ENCODE peak calls at places on chromosomes 6 and 20, in seven cellular contexts. N is HepG2, C is HCT116, P is GM12878, Y is K562, X is SK-N-SH, J is H1. O is an unnamed sample.

GRCh38 chr6:1627884-1628550 is 18.3 kb downstream of the FOXC1 start:
- DNase-seq in C (no peak), P (no peak), X (peak), J (no peak), Y (no peak), N (no peak), O (no peak)

GRCh38 chr6:147974376-147974775 is 368.3 kb upstream of the SASH1 start:
- DNase-seq in P (no peak), J (no peak), X (no peak), C (no peak), Y (no peak), N (peak), O (peak)

GRCh38 chr6:44651604-44652003 is 264.1 kb downstream of the CDC5L start:
- DNase-seq in N (no peak), P (no peak), Y (no peak), X (no peak), J (no peak), C (no peak), O (no peak)

GRCh38 chr6:158021376-158021775 is 39.7 kb downstream of the SYNJ2 start:
- DNase-seq in P (no peak), J (no peak), Y (no peak), X (no peak), C (no peak), N (no peak), O (no peak)

GRCh38 chr6:157944983-157945931 is 36.4 kb upstream of the SYNJ2 start:
- DNase-seq in Y (no peak), J (no peak), P (no peak), X (no peak), C (no peak), N (no peak), O (no peak)

GRCh38 chr6:64694356-64694755 is 1012.7 kb downstream of the EYS start:
- DNase-seq in X (no peak), C (no peak), J (no peak), Y (no peak), N (no peak), P (no peak), O (no peak)

GRCh38 chr6:15184441-15184861 is 61.4 kb upstream of the JARID2 start:
- DNase-seq in C (no peak), J (no peak), N (no peak), Y (no peak), X (no peak), P (peak), O (no peak)

GRCh38 chr6:168247456-168248147 is 72.0 kb downstream of the DACT2 start:
- DNase-seq in C (no peak), Y (no peak), N (peak), P (no peak), J (no peak), X (peak), O (no peak)

GRCh38 chr6:79137671-79138070 is 59.6 kb upstream of the PHIP start:
- DNase-seq in J (no peak), X (no peak), C (no peak), N (no peak), Y (no peak), P (no peak), O (no peak)

GRCh38 chr6:30568245-30568644 is 3.0 kb upstream of the ABCF1 start:
- DNase-seq in P (no peak), Y (peak), C (no peak), J (no peak), N (no peak), X (no peak), O (no peak)

GRCh38 chr20:17571153-17571527 is 1.3 kb downstream of the DSTN start:
- DNase-seq in C (no peak), Y (no peak), J (no peak), N (no peak), X (no peak), P (no peak), O (no peak)

GRCh38 chr20:17569616-17570346 is at the start of gene DSTN:
- DNase-seq in P (peak), C (peak), J (peak), Y (peak), X (peak), N (peak), O (peak)

GRCh38 chr20:17573493-17573892 is 3.6 kb downstream of the DSTN start:
- DNase-seq in P (no peak), C (no peak), J (no peak), N (no peak), X (no peak), Y (no peak), O (no peak)

GRCh38 chr20:17570347-17571152 is 675 bp downstream of the DSTN start:
- DNase-seq in P (no peak), J (peak), Y (peak), X (peak), C (peak), N (peak), O (peak)

DNA sequence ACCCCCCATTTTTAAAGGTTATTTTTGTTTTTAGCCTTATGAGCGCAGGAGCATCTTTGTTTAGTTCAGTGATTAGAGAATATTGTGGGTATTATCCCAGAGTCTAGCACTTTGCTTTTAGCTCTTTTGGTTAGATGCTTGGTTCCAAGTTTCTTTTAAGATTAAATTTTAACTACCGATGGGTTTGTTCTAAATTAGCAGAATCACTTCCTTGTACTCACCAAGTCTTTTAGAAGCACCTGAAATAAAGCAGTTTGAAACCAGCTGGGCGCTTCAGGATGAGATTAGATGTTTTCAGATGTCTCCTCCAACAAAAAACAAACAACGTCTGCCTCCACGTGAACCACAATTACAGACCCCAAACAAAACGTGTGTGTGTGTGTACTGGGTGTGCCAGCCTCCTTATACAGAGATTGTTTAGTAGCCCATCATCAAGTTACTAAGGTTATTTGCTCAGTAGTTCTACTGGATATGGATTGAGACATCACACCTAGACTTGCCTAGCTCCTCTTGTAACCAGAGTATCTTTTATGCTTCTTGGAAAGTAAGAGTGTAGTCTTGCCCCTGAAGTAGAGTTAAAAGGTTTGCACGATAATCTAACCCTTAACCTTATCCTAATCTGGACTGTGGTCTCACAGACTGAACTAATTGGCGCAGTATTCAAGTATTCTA is 2.2 kb downstream of the DSTN start:
- DNase-seq in X (no peak), N (no peak), C (no peak), J (no peak), P (no peak), Y (no peak), O (no peak)
- TF ChIP-seq JUND in X (no peak), N (no peak), C (no peak), J (no peak), P (no peak), Y (no peak), O (no peak)

DNA sequence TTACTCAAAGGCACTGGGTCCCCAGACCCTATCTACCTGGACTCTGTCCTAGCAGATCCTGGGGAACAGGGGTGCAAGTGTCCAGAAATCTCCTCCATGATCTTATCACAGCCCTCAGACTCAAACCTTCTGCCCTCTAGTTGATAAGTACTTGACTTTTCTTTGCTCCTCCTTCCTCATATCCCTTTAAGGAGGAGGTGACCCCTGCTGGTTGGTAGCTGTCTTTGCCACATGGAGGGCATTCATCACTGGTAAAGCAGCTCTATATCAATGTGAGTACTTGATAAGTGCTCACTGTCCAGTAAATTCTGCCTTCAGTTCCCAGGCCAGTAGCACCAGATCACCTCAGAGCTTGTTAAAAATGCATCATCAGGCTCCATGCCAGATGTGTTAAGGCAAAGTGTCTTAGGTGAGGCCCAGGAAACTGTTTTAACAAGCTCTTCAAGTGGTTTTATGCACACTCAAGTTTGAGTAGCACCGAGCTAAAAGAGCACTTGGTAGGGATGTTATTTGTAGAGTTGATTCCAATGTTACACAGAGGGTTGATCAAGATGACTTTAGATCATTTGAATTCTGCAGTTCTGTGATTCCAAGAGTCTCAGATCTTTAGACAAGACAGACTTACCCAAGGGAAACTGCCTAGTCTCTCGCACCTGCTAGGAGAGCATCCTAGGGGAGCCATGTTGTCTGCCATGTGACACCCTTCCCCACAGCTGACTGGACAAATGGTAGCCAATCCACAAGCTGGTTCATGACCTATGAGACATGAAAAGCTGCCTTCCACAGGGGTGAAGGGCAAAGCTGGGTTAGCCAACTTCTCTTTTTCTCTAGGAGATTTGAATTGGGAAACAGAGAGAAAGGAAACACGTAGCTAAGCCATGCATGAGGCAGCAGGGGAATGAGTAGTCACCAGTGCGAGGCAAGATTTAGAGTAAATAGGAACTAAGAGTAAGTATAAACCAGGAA is 18.6 kb downstream of the TREML2 start:
- DNase-seq in C (peak), J (peak), N (peak), Y (peak), X (peak), P (no peak), O (peak)
- TF ChIP-seq JUND in C (no peak), J (no peak), N (no peak), Y (no peak), X (no peak), P (no peak), O (no peak)

GRCh38 chr6:90135672-90136071 is 161.0 kb downstream of the BACH2 start:
- DNase-seq in Y (no peak), J (no peak), C (no peak), P (no peak), X (no peak), N (no peak), O (no peak)
- TF ChIP-seq JUND in Y (no peak), J (no peak), C (no peak), P (no peak), X (peak), N (no peak), O (no peak)

DNA sequence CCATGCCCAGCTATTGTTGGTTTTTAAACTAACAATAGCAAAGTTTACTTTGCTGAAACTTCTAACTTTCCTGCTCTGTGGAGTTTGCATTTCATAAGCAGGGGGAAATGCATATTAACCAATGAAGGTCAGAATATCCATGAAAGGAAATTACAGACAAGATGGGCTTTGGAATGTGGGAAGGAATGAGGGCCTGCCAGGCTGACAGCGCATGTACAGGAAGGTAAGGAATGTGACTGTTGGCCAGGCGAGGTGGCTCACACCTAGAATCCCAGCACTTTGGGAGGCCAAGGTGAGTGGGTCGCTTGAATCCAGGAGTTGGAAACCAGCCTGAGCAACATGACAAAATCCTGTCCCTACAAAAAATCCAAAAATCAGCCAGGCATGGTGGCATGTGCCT is 49.6 kb downstream of the CDK5RAP1 start:
- DNase-seq in P (no peak), C (no peak), J (no peak), N (peak), X (no peak), Y (no peak), O (peak)
- TF ChIP-seq JUND in P (no peak), C (no peak), J (no peak), N (no peak), X (no peak), Y (no peak), O (no peak)

GRCh38 chr6:26055670-26056582 is 31.3 kb upstream of the HFE start:
- DNase-seq in P (peak), J (peak), N (peak), C (peak), X (peak), Y (peak), O (peak)

GRCh38 chr6:26054937-26055669 is 32.1 kb upstream of the HFE start:
- DNase-seq in Y (peak), X (peak), N (peak), P (peak), C (peak), J (peak), O (peak)

GRCh38 chr6:26051683-26052310 is 35.4 kb upstream of the HFE start:
- DNase-seq in C (no peak), X (no peak), N (no peak), P (no peak), Y (no peak), J (no peak), O (no peak)

GRCh38 chr6:26054659-26054936 is 32.6 kb upstream of the HFE start:
- DNase-seq in N (no peak), Y (no peak), X (no peak), P (no peak), J (no peak), C (no peak), O (no peak)

DNA sequence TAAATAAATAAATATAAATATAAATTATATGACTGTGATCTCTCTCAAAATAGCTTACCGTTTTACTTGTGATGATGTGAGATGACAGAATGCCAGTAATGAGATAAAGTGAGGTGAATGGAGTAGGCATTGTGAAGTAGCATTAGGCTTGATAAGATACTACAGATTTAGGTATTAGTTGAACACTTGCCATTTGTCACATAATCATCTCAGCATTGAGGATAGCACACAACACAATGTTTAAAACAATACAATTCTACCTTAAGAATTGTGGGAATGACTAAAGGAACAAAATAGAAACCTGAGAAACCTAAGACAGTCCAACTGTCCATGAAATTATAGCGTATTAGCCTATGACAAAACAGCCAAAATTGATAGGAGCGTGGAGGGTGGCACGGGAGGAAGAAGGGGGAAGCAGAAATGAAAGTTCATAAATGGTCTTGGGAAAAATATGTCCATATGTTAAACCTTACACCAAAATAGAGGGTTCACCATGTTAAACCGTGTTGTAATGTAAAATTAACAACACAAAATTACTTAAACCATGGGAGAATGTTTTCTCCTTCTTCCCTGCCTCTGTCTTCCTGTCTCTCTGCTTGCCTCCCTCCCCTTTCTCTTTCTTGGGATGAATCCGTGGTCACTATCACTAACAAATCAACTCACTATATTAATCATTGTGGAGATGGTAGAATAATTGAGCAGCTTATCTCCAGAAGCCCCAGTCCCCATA is 33.1 kb upstream of the HFE start:
- DNase-seq in X (no peak), Y (peak), J (no peak), C (no peak), N (no peak), P (no peak), O (no peak)
- TF ChIP-seq JUND in X (no peak), Y (no peak), J (no peak), C (no peak), N (no peak), P (no peak), O (no peak)

O was measured in T47D.